ENCODE peak calls at places on chromosomes 4 and X, in eight cellular contexts. Y is Karpas-422; G is Caco-2; V is HepG2; K is PC-3; I is CD8-positive, alpha-beta memory T cell; Z is adipocyte; E is kidney epithelial cell. Q is an unnamed sample. For H3K36me3, the result is how much of the 10 kb centered on the place peaks cover.

GRCh38 chr4:105951198-105951597 is 55.9 kb downstream of the NPNT start:
- DNase-seq in Y (no peak), G (no peak), V (no peak), K (no peak), I (no peak), Z (peak), E (no peak), Q (no peak)

GRCh38 chr4:118180776-118181175 is 146.5 kb downstream of the NDST3 start:
- DNase-seq in Y (no peak), G (no peak), V (no peak), K (peak), I (no peak), Z (peak), E (no peak), Q (peak)

GRCh38 chrX:122133478-122133877 is 1050.6 kb upstream of the GRIA3 start:
- DNase-seq in Y (no peak), G (no peak), V (no peak), K (no peak), I (no peak), Z (no peak), E (no peak), Q (no peak)

GRCh38 chrX:115563633-115564182 is 2.7 kb downstream of the PLS3 start:
- DNase-seq in Y (peak), G (no peak), V (no peak), K (peak), I (no peak), Z (peak), E (no peak), Q (no peak)

GRCh38 chrX:120790118-120790517 is 85.5 kb downstream of the CT47B1 start:
- DNase-seq in Y (peak), G (peak), V (peak), K (peak), I (no peak), Z (peak), E (peak), Q (peak)

GRCh38 chrX:24241822-24242648 is 71.8 kb downstream of the SUPT20HL2 start:
- DNase-seq in Y (peak), G (peak), V (peak), K (peak), I (peak), Z (peak), E (no peak), Q (no peak)

GRCh38 chr4:162869157-162869556 is 297.5 kb downstream of the NAF1 start:
- DNase-seq in Y (no peak), G (no peak), V (no peak), K (no peak), I (no peak), Z (no peak), E (no peak), Q (no peak)

GRCh38 chrX:153441981-153442380 is 3.9 kb downstream of the TREX2 start:
- DNase-seq in Y (no peak), G (no peak), V (no peak), K (no peak), I (no peak), Z (no peak), E (no peak), Q (no peak)

GRCh38 chrX:140346711-140347110 is 158.2 kb downstream of the SOX3 start:
- DNase-seq in Y (no peak), G (no peak), V (no peak), K (no peak), I (no peak), Z (no peak), E (no peak), Q (no peak)

GRCh38 chr4:119271361-119272085 is 50.4 kb downstream of the FABP2 start:
- DNase-seq in Y (no peak), G (no peak), V (no peak), K (no peak), I (no peak), Z (no peak), E (no peak), Q (no peak)

GRCh38 chr4:65302145-65302544 is 368.1 kb downstream of the EPHA5 start:
- DNase-seq in Y (no peak), G (no peak), V (no peak), K (no peak), I (no peak), Z (no peak), E (no peak), Q (no peak)

GRCh38 chrX:50106051-50106450 is 94.8 kb downstream of the AKAP4 start:
- DNase-seq in Y (no peak), G (no peak), V (no peak), K (no peak), I (no peak), Z (no peak), E (no peak), Q (no peak)

GRCh38 chr4:120829113-120829831 is 93.3 kb downstream of the PRDM5 start:
- DNase-seq in Y (no peak), G (no peak), V (no peak), K (peak), I (no peak), Z (peak), E (no peak), Q (no peak)

GRCh38 chrX:132634521-132634920 is 145.7 kb upstream of the MBNL3 start:
- DNase-seq in Y (no peak), G (no peak), V (no peak), K (no peak), I (no peak), Z (no peak), E (no peak), Q (no peak)

GRCh38 chr4:48546336-48546735 is 56.3 kb downstream of the ZAR1 start:
- DNase-seq in Y (peak), G (peak), V (peak), K (peak), I (no peak), Z (peak), E (no peak), Q (no peak)

GRCh38 chrX:12441376-12442128 is 303.3 kb downstream of the FRMPD4 start:
- DNase-seq in Y (no peak), G (no peak), V (no peak), K (peak), I (no peak), Z (peak), E (no peak), Q (peak)

GRCh38 chrX:139798701-139799100 is 90.7 kb upstream of the MCF2 start:
- DNase-seq in Y (no peak), G (no peak), V (no peak), K (no peak), I (no peak), Z (no peak), E (no peak), Q (no peak)

GRCh38 chrX:74521961-74522833 is 92.2 kb downstream of the RLIM start:
- DNase-seq in Y (no peak), G (no peak), V (no peak), K (no peak), I (no peak), Z (peak), E (no peak), Q (peak)

GRCh38 chrX:107659768-107660167 is 31.5 kb downstream of the PRPS1 start:
- DNase-seq in Y (peak), G (peak), V (peak), K (peak), I (no peak), Z (peak), E (no peak), Q (no peak)

GRCh38 chrX:41781500-41781899 is 57.5 kb downstream of the GPR82 start:
- DNase-seq in Y (peak), G (peak), V (peak), K (peak), I (no peak), Z (peak), E (no peak), Q (no peak)

GRCh38 chrX:68710870-68711576 is 63.6 kb downstream of the STARD8 start:
- DNase-seq in Y (peak), G (peak), V (peak), K (peak), I (no peak), Z (peak), E (no peak), Q (no peak)

GRCh38 chr4:62256469-62256868 is 1056.3 kb downstream of the ADGRL3 start:
- DNase-seq in Y (no peak), G (no peak), V (no peak), K (peak), I (no peak), Z (no peak), E (no peak), Q (no peak)

GRCh38 chr4:124803641-124804040 is 91.1 kb upstream of the ANKRD50 start:
- DNase-seq in Y (no peak), G (no peak), V (no peak), K (peak), I (no peak), Z (no peak), E (no peak), Q (peak)

GRCh38 chr4:183195534-183195933 is 96.5 kb downstream of the WWC2 start:
- DNase-seq in Y (no peak), G (no peak), V (no peak), K (no peak), I (no peak), Z (no peak), E (no peak), Q (no peak)

GRCh38 chrX:28659269-28659668 is 72.0 kb downstream of the IL1RAPL1 start:
- DNase-seq in Y (peak), G (peak), V (no peak), K (no peak), I (no peak), Z (no peak), E (no peak), Q (no peak)

GRCh38 chr4:7929530-7929951 is 10.1 kb downstream of the AFAP1 start:
- DNase-seq in Y (no peak), G (peak), V (no peak), K (peak), I (no peak), Z (no peak), E (no peak), Q (peak)

GRCh38 chrX:109966246-109966645 is 36.7 kb upstream of the TMEM164 start:
- DNase-seq in Y (no peak), G (no peak), V (no peak), K (peak), I (no peak), Z (peak), E (no peak), Q (peak)

GRCh38 chr4:107034982-107035710 is 967 bp downstream of the DKK2 start:
- DNase-seq in Y (no peak), G (no peak), V (no peak), K (no peak), I (peak), Z (peak), E (no peak), Q (peak)

GRCh38 chrX:119696251-119696890 is 3.4 kb upstream of the SEPTIN6 start:
- DNase-seq in Y (peak), G (no peak), V (no peak), K (no peak), I (no peak), Z (no peak), E (no peak), Q (no peak)

GRCh38 chr4:183832776-183833450 is 72.2 kb upstream of the STOX2 start:
- DNase-seq in Y (no peak), G (no peak), V (no peak), K (no peak), I (no peak), Z (no peak), E (no peak), Q (no peak)

GRCh38 chr4:127782025-127782274 is 172 bp upstream of the HSPA4L start:
- DNase-seq in Y (peak), G (peak), V (no peak), K (peak), I (no peak), Z (peak), E (no peak), Q (peak)

GRCh38 chr4:109729155-109729562 is 711 bp downstream of the PLA2G12A start:
- DNase-seq in Y (peak), G (no peak), V (no peak), K (no peak), I (no peak), Z (peak), E (no peak), Q (no peak)

GRCh38 chr4:151524610-151525009 is 115.6 kb downstream of the FHIP1A start:
- DNase-seq in Y (no peak), G (no peak), V (no peak), K (no peak), I (no peak), Z (no peak), E (no peak), Q (no peak)

GRCh38 chr4:4714330-4714729 is 145.1 kb upstream of the MSX1 start:
- DNase-seq in Y (no peak), G (no peak), V (no peak), K (no peak), I (no peak), Z (peak), E (no peak), Q (no peak)

GRCh38 chr4:39565925-39566630 is 38.8 kb upstream of the UGDH start:
- DNase-seq in Y (no peak), G (no peak), V (no peak), K (peak), I (no peak), Z (peak), E (peak), Q (no peak)

GRCh38 chrX:123629502-123629901 is 103.3 kb downstream of the THOC2 start:
- DNase-seq in Y (no peak), G (no peak), V (no peak), K (no peak), I (no peak), Z (no peak), E (no peak), Q (no peak)
- H3K36me3 ChIP-seq in Y (under half), G (under half), V (under half), K (under half), I (under half), Z (under half), E (under half), Q (under half)

GRCh38 chrX:40108959-40109287 is 11.2 kb upstream of the BCOR start:
- DNase-seq in Y (peak), G (peak), V (no peak), K (peak), I (peak), Z (peak), E (no peak), Q (peak)
- H3K4me3 ChIP-seq in Y (peak), G (peak), V (peak), K (peak), I (peak), Z (peak), E (peak), Q (peak)

GRCh38 chr4:3237266-3237665 is 11.7 kb upstream of the MSANTD1 start:
- DNase-seq in Y (no peak), G (no peak), V (no peak), K (no peak), I (no peak), Z (no peak), E (no peak), Q (no peak)
- H3K36me3 ChIP-seq in Y (under half), G (under half), V (half or more), K (under half), I (under half), Z (half or more), E (under half), Q (under half)

DNA sequence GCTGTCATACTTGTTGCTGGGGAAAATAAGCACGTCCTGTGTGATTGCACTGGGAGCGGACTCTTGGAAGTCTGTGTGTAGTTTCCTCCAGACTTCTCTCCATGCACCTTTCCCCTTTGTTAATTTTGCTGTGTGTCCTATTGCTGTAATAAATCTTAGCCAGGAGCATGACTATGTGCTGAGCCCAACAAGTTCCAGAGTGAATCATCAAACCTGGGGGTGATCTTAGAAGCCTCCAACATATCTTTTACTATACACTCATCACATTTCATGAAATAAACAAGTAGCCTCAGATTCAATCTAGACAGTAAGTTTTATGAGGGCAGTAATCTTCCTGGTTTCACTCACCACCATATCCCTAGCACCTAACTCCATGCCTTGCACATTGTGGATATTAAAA is 43.3 kb upstream of the FGF13 start:
- DNase-seq in Y (no peak), G (no peak), V (no peak), K (peak), I (no peak), Z (no peak), E (no peak), Q (no peak)
- H3K4me3 ChIP-seq in Y (no peak), G (no peak), V (no peak), K (no peak), I (no peak), Z (no peak), E (no peak), Q (no peak)

GRCh38 chr4:185272232-185272631 is 62.8 kb downstream of the SNX25 start:
- DNase-seq in Y (no peak), G (no peak), V (peak), K (no peak), I (no peak), Z (no peak), E (no peak), Q (no peak)

GRCh38 chr4:185265942-185266341 is 56.5 kb downstream of the SNX25 start:
- DNase-seq in Y (peak), G (no peak), V (no peak), K (peak), I (no peak), Z (peak), E (no peak), Q (no peak)

GRCh38 chr4:185270885-185271284 is 61.5 kb downstream of the SNX25 start:
- DNase-seq in Y (no peak), G (no peak), V (no peak), K (no peak), I (no peak), Z (no peak), E (no peak), Q (no peak)

GRCh38 chr4:185270037-185270436 is 60.6 kb downstream of the SNX25 start:
- DNase-seq in Y (no peak), G (no peak), V (no peak), K (no peak), I (no peak), Z (no peak), E (no peak), Q (no peak)

GRCh38 chr4:185269286-185269685 is 59.9 kb downstream of the SNX25 start:
- DNase-seq in Y (no peak), G (peak), V (peak), K (peak), I (no peak), Z (no peak), E (no peak), Q (no peak)
- H3K36me3 ChIP-seq in Y (under half), G (under half), V (under half), K (under half), I (under half), Z (under half), E (under half), Q (under half)

GRCh38 chr4:153602758-153603157 is 81.3 kb upstream of the TLR2 start:
- DNase-seq in Y (no peak), G (no peak), V (no peak), K (no peak), I (no peak), Z (no peak), E (no peak), Q (no peak)
- H3K4me3 ChIP-seq in Y (no peak), G (no peak), V (no peak), K (no peak), I (no peak), Z (no peak), E (no peak), Q (no peak)

Q was measured in MG63.